ENCODE peak calls at places on chromosomes 2 and 18, in six cellular contexts. X is AG09319, R is GM13976, I is fibroblast of the aortic adventitia, T is IMR-90, V is WTC11. Q is an unnamed sample.
A peak's percentile ranks its signal among the peaks of the same experiment; 100 is the strongest.

GRCh38 chr18:49052891-49053644 is 102.3 kb upstream of the SMAD7 start:
- DNase-seq in X (peak; percentile 64), R (no peak), V (no peak), T (peak; percentile 97), I (peak; percentile 95), Q (no peak)

GRCh38 chr2:186691231-186691630 is 2.6 kb upstream of the FAM171B start:
- DNase-seq in R (no peak), I (no peak), V (no peak), T (no peak), X (no peak), Q (no peak)

GRCh38 chr2:223779877-223780276 is 57.5 kb downstream of the AP1S3 start:
- DNase-seq in X (no peak), R (peak; percentile 69), T (peak; percentile 34), I (peak; percentile 55), V (peak; percentile 64), Q (peak; percentile 64)

GRCh38 chr18:13532406-13533075 is 193.8 kb downstream of the FAM210A start:
- DNase-seq in X (no peak), T (no peak), R (no peak), V (no peak), I (no peak), Q (no peak)

GRCh38 chr2:27308359-27308875 is at the start of gene UCN:
- DNase-seq in I (peak; percentile 36), T (peak; percentile 34), X (no peak), R (no peak), V (peak; percentile 79), Q (no peak)

GRCh38 chr2:24831736-24832421 is 38.7 kb downstream of the CENPO start:
- DNase-seq in X (no peak), V (no peak), I (no peak), T (no peak), R (no peak), Q (no peak)

GRCh38 chr2:105787376-105788318 is 42.9 kb downstream of the NCK2 start:
- DNase-seq in X (no peak), T (no peak), V (no peak), R (no peak), I (no peak), Q (no peak)

GRCh38 chr2:191556463-191556862 is 121.5 kb upstream of the NABP1 start:
- DNase-seq in I (no peak), R (no peak), V (no peak), T (no peak), X (no peak), Q (no peak)

GRCh38 chr2:137802038-137802437 is 162.2 kb upstream of the HNMT start:
- DNase-seq in V (no peak), X (no peak), T (no peak), R (no peak), I (no peak), Q (no peak)

GRCh38 chr2:230512955-230513748 is 97.2 kb downstream of the SP100 start:
- DNase-seq in V (no peak), T (no peak), R (no peak), I (no peak), X (no peak), Q (peak; percentile 11)

GRCh38 chr2:46888421-46888952 is 27.1 kb downstream of the MCFD2 start:
- DNase-seq in I (peak; percentile 28), X (no peak), V (no peak), T (no peak), R (no peak), Q (no peak)

GRCh38 chr18:80107396-80107795 is 1.7 kb upstream of the ADNP2 start:
- DNase-seq in R (no peak), T (no peak), V (no peak), I (no peak), X (no peak), Q (no peak)

GRCh38 chr2:241940329-241940728 is 70.8 kb downstream of the RTP5 start:
- DNase-seq in X (no peak), R (no peak), T (no peak), I (no peak), V (no peak), Q (no peak)

GRCh38 chr18:23883277-23883790 is 131.2 kb upstream of the TTC39C start:
- DNase-seq in I (no peak), V (no peak), T (peak; percentile 7), X (no peak), R (no peak), Q (no peak)

GRCh38 chr2:86633094-86633740 is 9.6 kb upstream of the RNF103 start:
- DNase-seq in I (no peak), T (no peak), X (no peak), V (no peak), R (no peak), Q (no peak)

GRCh38 chr18:5417342-5417741 is 121.8 kb upstream of the ZBTB14 start:
- DNase-seq in I (peak; percentile 8), R (no peak), T (peak; percentile 33), X (no peak), V (no peak), Q (no peak)

GRCh38 chr2:140695163-140695562 is 1435.7 kb downstream of the LRP1B start:
- DNase-seq in T (peak; percentile 62), X (no peak), V (no peak), I (peak; percentile 92), R (no peak), Q (peak; percentile 24)

GRCh38 chr18:28013064-28013463 is 163.9 kb downstream of the CDH2 start:
- DNase-seq in X (no peak), V (no peak), I (peak; percentile 56), T (peak; percentile 23), R (no peak), Q (no peak)

GRCh38 chr2:66897181-66897580 is 462.3 kb downstream of the MEIS1 start:
- DNase-seq in T (peak; percentile 65), I (peak; percentile 51), R (no peak), V (no peak), X (no peak), Q (no peak)

GRCh38 chr2:95333888-95334338 is 36.8 kb downstream of the KCNIP3 start:
- DNase-seq in I (peak; percentile 33), X (peak; percentile 87), T (peak; percentile 97), R (no peak), V (no peak), Q (peak; percentile 78)

GRCh38 chr2:97718051-97718882 is 4.9 kb downstream of the ZAP70 start:
- DNase-seq in I (no peak), V (no peak), R (peak; percentile 77), X (no peak), T (no peak), Q (no peak)

GRCh38 chr2:181762848-181763247 is 82.5 kb upstream of the NEUROD1 start:
- DNase-seq in I (no peak), T (no peak), R (no peak), V (no peak), X (no peak), Q (no peak)

GRCh38 chr18:48364146-48364545 is 45.0 kb downstream of the ZBTB7C start:
- DNase-seq in R (no peak), V (no peak), I (no peak), X (no peak), T (no peak), Q (no peak)

DNA sequence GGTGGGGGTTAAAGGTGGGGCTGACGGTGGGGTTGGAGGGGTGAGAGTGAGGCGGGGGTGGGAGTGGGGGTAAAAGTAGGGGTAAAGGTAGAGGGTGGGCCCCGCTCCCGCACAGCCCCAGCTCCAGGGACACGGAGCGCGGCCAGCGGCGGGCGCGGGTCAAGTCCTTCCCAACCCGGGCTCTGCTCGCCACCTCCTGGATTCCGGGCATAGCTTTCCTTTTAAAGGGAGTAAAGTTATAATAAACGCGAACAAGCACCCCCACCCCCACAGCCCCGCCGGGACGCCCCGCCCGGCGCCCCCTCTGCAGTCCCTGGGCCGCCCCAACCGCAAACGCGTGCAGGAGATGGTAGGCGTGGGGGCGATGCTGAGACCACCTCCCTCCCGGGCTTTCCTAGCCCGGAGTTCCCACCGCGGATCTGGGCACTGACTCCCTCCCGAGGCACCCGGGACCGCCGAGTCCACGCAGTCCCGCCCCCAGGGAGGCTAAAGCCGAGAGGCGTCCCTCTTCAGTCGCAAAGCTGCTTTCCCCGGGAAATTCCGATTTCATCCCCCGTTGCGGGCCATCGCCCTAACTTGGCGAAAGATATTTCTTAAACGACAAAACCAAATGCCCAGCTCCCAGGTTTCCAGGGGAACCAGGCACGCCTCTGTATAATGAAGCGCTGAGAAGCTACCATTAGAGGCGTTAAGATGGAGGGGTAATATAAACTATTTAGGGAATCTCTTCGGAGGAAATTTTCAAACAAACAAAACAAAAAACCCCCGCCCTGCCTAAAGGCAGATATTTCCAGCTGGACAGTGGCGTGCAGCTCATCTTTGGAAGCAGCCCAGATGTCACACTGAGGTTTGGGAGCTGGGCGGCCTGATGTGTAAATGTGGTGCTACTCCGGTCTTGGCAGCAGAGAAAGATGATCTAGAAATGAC is at the start of gene LIMS2:
- DNase-seq in V (peak; percentile 52), T (peak; percentile 33), X (no peak), R (no peak), I (peak; percentile 44), Q (peak; percentile 34)
- TF ChIP-seq CTCF in V (no peak), T (peak; percentile 30), X (no peak), R (no peak), I (peak; percentile 41), Q (no peak)

DNA sequence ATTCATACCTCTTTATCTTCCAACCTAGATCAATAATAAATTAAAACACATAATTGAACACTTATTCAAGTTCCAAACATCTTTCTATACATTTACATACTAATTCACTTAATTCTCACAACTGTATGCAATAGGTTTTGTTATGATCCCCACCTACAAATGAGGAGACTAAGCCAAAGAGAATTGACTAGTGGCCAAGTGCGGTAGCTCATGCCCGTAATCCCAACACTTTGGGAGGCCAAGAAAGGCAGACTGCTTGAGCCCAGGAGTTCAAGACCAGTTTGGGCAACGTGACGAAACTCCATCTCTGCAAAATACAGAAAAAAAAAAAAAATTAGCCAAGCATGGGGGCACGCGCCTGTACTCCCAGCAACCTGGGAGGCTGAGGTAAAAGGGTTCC is 36.8 kb downstream of the KCNG3 start:
- DNase-seq in X (no peak), I (no peak), R (no peak), T (no peak), V (peak; percentile 38), Q (no peak)
- TF ChIP-seq CTCF in X (no peak), I (no peak), R (no peak), T (no peak), V (peak; percentile 41), Q (no peak)

DNA sequence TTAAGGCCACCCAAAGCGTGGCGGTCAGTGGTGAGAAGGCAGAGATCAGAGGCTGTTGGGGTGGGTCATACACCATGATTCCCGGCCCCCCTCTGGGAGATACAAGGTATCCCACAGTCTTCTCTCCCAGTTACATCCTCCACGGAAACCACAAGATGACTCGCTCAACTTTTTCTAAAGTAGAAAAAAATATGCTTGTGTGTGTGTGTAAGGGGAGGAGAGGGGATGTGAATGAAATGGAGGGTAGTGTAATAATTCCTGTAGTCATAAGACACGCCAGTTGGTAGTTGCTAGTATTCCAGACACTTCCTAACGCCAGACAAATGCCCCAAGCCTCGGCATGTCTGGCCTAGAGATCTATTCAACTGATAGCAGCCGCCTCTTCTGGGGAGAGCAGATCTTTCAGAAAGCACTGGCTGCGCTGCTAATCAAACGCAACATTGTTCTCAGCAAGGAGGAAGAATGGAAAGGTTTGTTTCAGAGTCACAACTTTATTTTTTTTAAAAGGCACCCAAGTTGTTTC is 143.5 kb downstream of the TGIF1 start:
- DNase-seq in V (no peak), T (peak; percentile 87), I (peak; percentile 91), R (no peak), X (no peak), Q (peak; percentile 62)
- TF ChIP-seq CTCF in V (no peak), T (no peak), I (no peak), R (no peak), X (no peak), Q (no peak)

DNA sequence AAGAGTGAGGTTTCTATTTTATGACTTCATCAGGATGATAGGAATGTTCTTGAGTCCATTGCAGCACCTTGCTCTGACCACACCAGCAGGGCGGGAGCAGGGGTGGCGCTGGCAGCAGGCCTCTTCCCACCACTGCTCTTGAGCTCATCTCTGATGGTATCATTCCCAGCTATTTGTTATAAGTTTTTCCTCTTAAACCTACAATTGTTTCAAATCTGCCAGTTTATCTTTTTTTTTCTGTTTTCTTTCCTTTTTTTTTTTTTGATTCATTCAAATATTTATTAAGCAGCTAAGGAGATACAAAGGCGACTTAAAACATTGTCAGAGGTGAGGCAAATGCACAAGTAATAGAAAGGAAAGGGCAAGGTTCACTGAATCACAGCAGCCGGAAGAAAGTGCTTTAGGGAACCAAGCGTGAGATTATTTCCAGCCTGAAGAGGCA is 28.7 kb downstream of the NIFK start:
- DNase-seq in V (no peak), I (no peak), R (no peak), T (no peak), X (no peak), Q (peak; percentile 76)
- TF ChIP-seq CTCF in V (no peak), I (no peak), R (no peak), T (no peak), X (no peak), Q (no peak)